ENCODE peak calls at places on chromosomes 1 and 21, in six cellular contexts. G, H, S, L, J and M are unnamed samples.

GRCh38 chr1:207926984-207927383 is 16.1 kb upstream of the CD34 start:
- DNase-seq in G (no peak), H (no peak), S (no peak), L (no peak), J (no peak), M (no peak)

GRCh38 chr1:3174487-3175247 is 105.7 kb downstream of the PRDM16 start:
- DNase-seq in G (no peak), H (no peak), S (no peak), L (no peak), J (peak), M (no peak)

GRCh38 chr1:19393051-19393450 is 80.9 kb downstream of the SLC66A1 start:
- DNase-seq in G (no peak), H (no peak), S (no peak), L (no peak), J (no peak), M (no peak)

GRCh38 chr1:59625388-59625787 is 189.4 kb upstream of the HOOK1 start:
- DNase-seq in G (no peak), H (no peak), S (no peak), L (no peak), J (no peak), M (no peak)

GRCh38 chr1:12472798-12473551 is 145.0 kb downstream of the DHRS3 start:
- DNase-seq in G (no peak), H (no peak), S (no peak), L (peak), J (no peak), M (no peak)

GRCh38 chr1:66696771-66697170 is 55.5 kb upstream of the DYNLT5 start:
- DNase-seq in G (no peak), H (no peak), S (no peak), L (no peak), J (no peak), M (peak)

GRCh38 chr1:39759436-39759726 is 11.8 kb downstream of the OXCT2 start:
- DNase-seq in G (no peak), H (no peak), S (no peak), L (no peak), J (no peak), M (no peak)

GRCh38 chr21:44749759-44750674 is 38.6 kb upstream of the TSPEAR start:
- DNase-seq in G (no peak), H (no peak), S (no peak), L (no peak), J (no peak), M (no peak)

GRCh38 chr1:43937179-43937865 is 3.7 kb downstream of the ARTN start:
- DNase-seq in G (no peak), H (no peak), S (no peak), L (no peak), J (no peak), M (no peak)

GRCh38 chr1:34176830-34177613 is at the start of gene C1orf94:
- DNase-seq in G (no peak), H (no peak), S (no peak), L (no peak), J (peak), M (no peak)

GRCh38 chr1:154193821-154194220 is 1.9 kb upstream of the TPM3 start:
- DNase-seq in G (no peak), H (no peak), S (no peak), L (no peak), J (no peak), M (peak)

GRCh38 chr1:56073206-56073605 is 506.2 kb downstream of the PLPP3 start:
- DNase-seq in G (no peak), H (no peak), S (no peak), L (no peak), J (no peak), M (no peak)

GRCh38 chr1:25117233-25117823 is 115.0 kb downstream of the SYF2 start:
- DNase-seq in G (peak), H (peak), S (no peak), L (no peak), J (no peak), M (peak)

GRCh38 chr1:229578168-229579100 is 19.9 kb upstream of the ABCB10 start:
- DNase-seq in G (no peak), H (no peak), S (no peak), L (no peak), J (no peak), M (no peak)

GRCh38 chr1:181179980-181180964 is 91.8 kb downstream of the IER5 start:
- DNase-seq in G (peak), H (peak), S (peak), L (no peak), J (peak), M (peak)

GRCh38 chr1:160888926-160889325 is 3.9 kb upstream of the ITLN1 start:
- DNase-seq in G (no peak), H (no peak), S (no peak), L (no peak), J (no peak), M (no peak)

GRCh38 chr1:77018386-77019156 is 151.3 kb downstream of the ST6GALNAC5 start:
- DNase-seq in G (no peak), H (no peak), S (no peak), L (no peak), J (no peak), M (peak)

GRCh38 chr21:22083899-22084298 is 1085.7 kb downstream of the NCAM2 start:
- DNase-seq in G (no peak), H (no peak), S (no peak), L (no peak), J (no peak), M (no peak)

GRCh38 chr1:208203127-208203847 is 40.9 kb downstream of the PLXNA2 start:
- DNase-seq in G (no peak), H (peak), S (no peak), L (no peak), J (peak), M (peak)

GRCh38 chr1:85606414-85606800 is 25.8 kb downstream of the CCN1 start:
- DNase-seq in G (no peak), H (no peak), S (no peak), L (no peak), J (no peak), M (no peak)

GRCh38 chr1:41387667-41388091 is 26.4 kb downstream of the FOXO6 start:
- DNase-seq in G (peak), H (peak), S (peak), L (no peak), J (peak), M (peak)

GRCh38 chr1:121519042-121519755 is 334.4 kb downstream of the SRGAP2C start:
- DNase-seq in G (peak), H (peak), S (no peak), L (peak), J (peak), M (peak)

GRCh38 chr1:59041878-59042277 is 255.0 kb upstream of the FGGY start:
- DNase-seq in G (no peak), H (no peak), S (no peak), L (no peak), J (no peak), M (no peak)

GRCh38 chr21:29443398-29444010 is 144.8 kb downstream of the BACH1 start:
- DNase-seq in G (no peak), H (no peak), S (peak), L (no peak), J (no peak), M (no peak)

GRCh38 chr1:204477036-204477740 is 17.4 kb downstream of the PIK3C2B start:
- DNase-seq in G (no peak), H (no peak), S (no peak), L (no peak), J (peak), M (no peak)

GRCh38 chr1:151948506-151948905 is 39.2 kb upstream of the THEM4 start:
- DNase-seq in G (no peak), H (no peak), S (no peak), L (no peak), J (no peak), M (no peak)

GRCh38 chr1:163768581-163768980 is 446.8 kb downstream of the NUF2 start:
- DNase-seq in G (no peak), H (no peak), S (peak), L (no peak), J (no peak), M (no peak)

GRCh38 chr1:35476099-35476674 is 81.0 kb downstream of the KIAA0319L start:
- DNase-seq in G (no peak), H (peak), S (no peak), L (no peak), J (no peak), M (peak)

GRCh38 chr1:68293609-68294353 is 61.5 kb upstream of the WLS start:
- DNase-seq in G (peak), H (no peak), S (no peak), L (no peak), J (peak), M (no peak)

GRCh38 chr1:25737151-25737550 is 62.8 kb upstream of the SELENON start:
- DNase-seq in G (no peak), H (peak), S (no peak), L (no peak), J (no peak), M (no peak)